ENCODE peak calls at places on chromosomes 5 and 9, in five cellular contexts. L is H1, W is K562, Y is sigmoid colon, I is GM12878. R is an unnamed sample.

GRCh38 chr5:122933926-122934325 is 88.5 kb downstream of the SNX24 start:
- DNase-seq in I (no peak), Y (no peak), W (no peak), L (no peak), R (no peak)

GRCh38 chr9:136198605-136199083 is 6.3 kb downstream of the LHX3 start:
- DNase-seq in I (no peak), W (no peak), L (peak), Y (no peak), R (no peak)

GRCh38 chr9:110890416-110890815 is 147.9 kb downstream of the LPAR1 start:
- DNase-seq in L (no peak), I (no peak), Y (no peak), W (no peak), R (no peak)

GRCh38 chr5:87020099-87020934 is 247.4 kb upstream of the RASA1 start:
- DNase-seq in W (peak), Y (no peak), L (no peak), I (peak), R (peak)

GRCh38 chr5:79595086-79595485 is 17.2 kb upstream of the TENT2 start:
- DNase-seq in L (no peak), W (no peak), I (no peak), Y (no peak), R (no peak)

GRCh38 chr9:6467006-6467625 is 54.1 kb downstream of the UHRF2 start:
- DNase-seq in I (no peak), L (no peak), Y (no peak), W (no peak), R (no peak)

GRCh38 chr9:134566936-134567335 is 74.7 kb upstream of the COL5A1 start:
- DNase-seq in L (peak), I (no peak), Y (peak), W (no peak), R (no peak)

GRCh38 chr5:78361226-78361993 is 993 bp downstream of the SCAMP1 start:
- DNase-seq in L (no peak), Y (peak), W (peak), I (no peak), R (peak)

GRCh38 chr9:126536131-126536530 is 77.6 kb upstream of the LMX1B start:
- DNase-seq in W (no peak), L (no peak), Y (peak), I (no peak), R (no peak)

GRCh38 chr5:124418390-124418789 is 328.0 kb downstream of the ZNF608 start:
- DNase-seq in I (no peak), L (no peak), Y (no peak), W (no peak), R (no peak)

GRCh38 chr5:17944046-17944445 is 309.8 kb downstream of the TAF11L14 start:
- DNase-seq in Y (no peak), L (no peak), I (no peak), W (no peak), R (no peak)

GRCh38 chr5:80127037-80127642 is 92.0 kb downstream of the THBS4 start:
- DNase-seq in I (no peak), W (no peak), L (no peak), Y (no peak), R (no peak)

GRCh38 chr5:12023614-12024241 is 119.5 kb upstream of the CTNND2 start:
- DNase-seq in W (peak), I (peak), L (no peak), Y (no peak), R (no peak)

GRCh38 chr5:134563962-134564361 is 38.5 kb downstream of the JADE2 start:
- DNase-seq in I (no peak), W (no peak), L (no peak), Y (no peak), R (no peak)

GRCh38 chr9:111621895-111622480 is 9.1 kb upstream of the DNAJC25 start:
- DNase-seq in Y (no peak), I (no peak), W (peak), L (no peak), R (peak)

GRCh38 chr9:38001430-38001829 is 67.6 kb downstream of the SHB start:
- DNase-seq in I (no peak), Y (no peak), L (no peak), W (no peak), R (no peak)

GRCh38 chr5:127761869-127762268 is 58.7 kb downstream of the CCDC192 start:
- DNase-seq in W (no peak), L (no peak), I (no peak), Y (no peak), R (no peak)

GRCh38 chr9:38227061-38227540 is 158.1 kb upstream of the SHB start:
- DNase-seq in L (peak), I (peak), W (peak), Y (no peak), R (peak)

GRCh38 chr5:176660860-176661641 is 13.8 kb downstream of the TSPAN17 start:
- DNase-seq in Y (peak), W (peak), L (peak), I (peak), R (peak)

GRCh38 chr9:90517103-90517502 is 125.5 kb downstream of the DIRAS2 start:
- DNase-seq in I (no peak), W (no peak), Y (no peak), L (no peak), R (no peak)

DNA sequence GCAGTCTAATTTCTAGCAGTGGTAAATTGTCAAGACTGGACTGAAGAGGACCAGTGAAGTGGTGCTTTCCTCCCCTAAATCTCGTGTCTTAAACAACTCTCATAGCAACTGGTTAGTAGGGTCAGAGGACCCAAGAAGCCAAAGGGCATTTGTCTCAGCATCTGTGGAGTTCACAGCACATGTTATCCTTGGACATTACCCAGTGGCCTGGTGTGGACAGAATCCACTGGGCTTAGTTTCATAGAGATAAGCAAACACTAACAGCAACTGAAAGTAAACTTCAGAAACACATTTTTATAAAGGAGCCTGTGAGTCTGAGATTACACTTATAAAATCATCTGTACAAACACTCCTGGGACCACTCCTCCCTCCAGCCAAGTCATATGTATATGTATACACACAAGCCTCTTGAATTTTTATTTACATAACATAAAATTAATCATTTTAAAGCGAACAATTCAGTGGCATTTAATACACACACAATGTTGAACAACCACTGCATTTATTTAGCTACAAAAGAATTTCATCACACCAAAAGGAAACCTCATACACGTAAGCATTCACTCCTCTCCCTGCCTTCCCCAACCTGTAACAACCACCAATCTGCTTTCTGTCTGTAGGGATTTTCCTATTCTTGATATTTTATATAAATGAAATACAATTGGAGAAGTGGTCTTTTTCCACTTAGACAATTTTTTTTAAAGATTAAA is 457.8 kb downstream of the RASEF start:
- DNase-seq in W (no peak), Y (no peak), L (no peak), I (no peak), R (no peak)
- TF ChIP-seq POLR2AphosphoS5 in W (no peak), Y (no peak), L (no peak), I (no peak), R (no peak)

DNA sequence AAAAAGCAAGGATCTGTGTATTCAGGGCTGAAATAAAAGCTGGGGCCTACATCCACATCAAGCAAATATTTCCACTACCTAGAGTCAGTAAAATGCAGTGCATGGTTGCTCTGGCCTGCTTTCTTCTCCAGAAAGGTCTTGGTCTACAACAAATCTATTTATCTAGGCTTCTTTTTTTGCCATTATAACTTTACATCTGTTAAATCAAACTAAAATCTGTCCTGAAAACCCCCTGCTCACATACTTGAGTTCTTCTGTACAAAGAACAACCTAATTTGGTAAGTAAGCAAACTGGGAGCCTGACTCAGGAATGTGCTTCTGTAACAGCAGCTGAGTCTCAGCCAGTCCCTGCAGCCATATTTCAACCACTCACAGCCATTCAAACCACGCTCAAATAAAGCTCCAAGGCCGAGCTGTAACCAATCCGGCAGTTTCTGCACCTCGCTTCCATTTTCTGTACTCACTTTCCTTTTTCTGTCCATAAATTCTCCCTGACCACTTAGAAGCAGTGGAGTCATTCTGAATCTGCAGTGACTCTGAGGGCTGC is 95.8 kb downstream of the PLPP1 start:
- DNase-seq in L (no peak), W (no peak), I (no peak), Y (peak), R (peak)
- TF ChIP-seq EP300 in L (no peak), W (no peak), I (no peak), Y (peak), R (no peak)

DNA sequence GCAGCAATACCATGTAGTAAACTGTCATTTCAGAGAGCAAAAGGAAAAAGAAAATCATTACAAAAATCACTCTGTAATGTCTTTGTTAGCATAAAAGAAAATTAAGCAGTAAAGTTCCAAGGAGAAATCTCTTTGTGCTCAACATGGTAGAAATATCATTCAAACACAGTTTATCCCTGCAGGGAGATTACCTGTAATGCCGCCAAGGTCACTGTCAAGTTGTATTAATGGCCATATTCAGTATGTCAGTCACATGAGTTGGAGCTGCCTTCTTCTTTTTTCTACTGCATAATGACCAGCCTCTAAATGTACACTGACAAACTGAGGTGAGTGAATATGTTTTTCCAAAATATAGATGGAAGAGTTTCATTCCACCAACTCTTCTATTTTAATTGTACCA is 36.5 kb downstream of the MEF2C start:
- DNase-seq in W (no peak), L (no peak), I (no peak), Y (no peak), R (no peak)
- TF ChIP-seq POLR2AphosphoS5 in W (no peak), L (no peak), I (no peak), Y (no peak), R (no peak)

DNA sequence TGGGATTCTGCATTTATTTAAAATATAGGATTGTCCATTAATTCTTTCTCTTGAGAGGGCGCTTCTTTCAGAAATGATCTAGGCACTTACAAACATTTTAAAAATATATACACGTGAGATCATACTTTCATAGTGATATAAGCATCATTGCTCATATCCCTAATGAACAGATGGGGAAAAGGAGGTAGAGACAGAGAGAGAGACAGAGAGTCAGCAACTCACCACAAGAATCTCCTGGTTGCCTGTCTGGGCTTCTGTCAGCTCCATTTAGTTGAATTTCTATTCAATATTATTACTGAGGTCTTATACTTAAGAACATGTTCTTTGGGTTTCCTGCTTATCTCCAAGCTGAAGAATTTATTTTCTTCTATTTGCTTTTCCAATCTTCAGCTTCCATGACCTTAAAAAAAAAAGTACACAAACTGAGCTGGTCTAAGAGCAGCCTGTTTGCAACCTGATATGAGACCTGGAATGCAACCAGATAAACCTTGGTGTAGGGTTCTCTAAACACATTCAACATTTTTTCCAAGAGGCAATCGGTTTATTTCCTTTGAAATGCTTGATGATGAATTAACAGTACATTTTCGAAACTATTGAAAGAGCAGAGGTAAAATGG is 51.6 kb upstream of the LIFR start:
- DNase-seq in Y (no peak), L (no peak), W (peak), I (no peak), R (no peak)
- TF ChIP-seq EP300 in Y (no peak), L (no peak), W (peak), I (no peak), R (no peak)

GRCh38 chr5:138793481-138794010 is 40.3 kb downstream of the CTNNA1 start:
- DNase-seq in L (no peak), Y (no peak), I (no peak), W (no peak), R (no peak)
- TF ChIP-seq POLR2AphosphoS5 in L (no peak), Y (no peak), I (no peak), W (no peak), R (no peak)